ENCODE peak calls at places on chromosomes 12 and 14, in five cellular contexts. N, H, S, J and K are unnamed samples.

GRCh38 chr12:74941678-74942077 is 268.0 kb downstream of the KCNC2 start:
- DNase-seq in J (no peak), H (no peak), S (no peak), N (no peak), K (no peak)

GRCh38 chr14:24353551-24354529 is 14.0 kb upstream of the RIPK3 start:
- DNase-seq in S (no peak), H (no peak), N (peak), J (no peak), K (no peak)

GRCh38 chr12:120489018-120489417 is 6.9 kb upstream of the DYNLL1 start:
- DNase-seq in H (peak), S (no peak), N (no peak), J (no peak), K (no peak)

GRCh38 chr12:29024117-29024516 is 125.0 kb upstream of the FAR2 start:
- DNase-seq in N (no peak), J (no peak), H (no peak), S (no peak), K (no peak)

GRCh38 chr12:89669197-89669596 is 39.4 kb downstream of the ATP2B1 start:
- DNase-seq in N (no peak), J (no peak), H (no peak), S (no peak), K (no peak)

GRCh38 chr12:26813812-26814211 is 19.2 kb downstream of the ITPR2 start:
- DNase-seq in H (no peak), N (no peak), S (no peak), J (no peak), K (no peak)

GRCh38 chr12:60494249-60494648 is 898.4 kb downstream of the SLC16A7 start:
- DNase-seq in S (no peak), H (no peak), J (no peak), N (peak), K (no peak)

GRCh38 chr12:41055875-41056577 is 132.1 kb upstream of the PDZRN4 start:
- DNase-seq in H (no peak), S (no peak), N (no peak), J (no peak), K (no peak)

GRCh38 chr14:24260026-24260779 is 2.8 kb downstream of the TGM1 start:
- DNase-seq in H (no peak), S (no peak), N (no peak), J (no peak), K (no peak)

GRCh38 chr14:29925106-29925722 is 2.4 kb downstream of the PRKD1 start:
- DNase-seq in S (no peak), N (no peak), J (no peak), H (no peak), K (no peak)

GRCh38 chr14:90578283-90578985 is 181.6 kb downstream of the CALM1 start:
- DNase-seq in S (no peak), N (no peak), H (peak), J (no peak), K (no peak)

GRCh38 chr12:75438052-75438754 is 42.4 kb upstream of the GLIPR1 start:
- DNase-seq in H (no peak), S (no peak), N (no peak), J (no peak), K (no peak)

GRCh38 chr12:51371295-51371953 is 19.8 kb downstream of the GALNT6 start:
- DNase-seq in N (peak), J (peak), S (peak), H (no peak), K (no peak)

GRCh38 chr12:68665016-68665569 is 21.7 kb upstream of the NUP107 start:
- DNase-seq in S (no peak), J (no peak), H (no peak), N (no peak), K (no peak)

GRCh38 chr12:71157601-71158233 is at the start of gene TSPAN8:
- DNase-seq in S (no peak), J (no peak), H (no peak), N (peak), K (no peak)

GRCh38 chr14:106442857-106443256 is 916.5 kb downstream of the TMEM121 start:
- DNase-seq in H (no peak), S (no peak), J (no peak), N (no peak), K (no peak)

GRCh38 chr12:92502417-92503028 is 200.3 kb upstream of the PLEKHG7 start:
- DNase-seq in N (peak), S (no peak), J (no peak), H (no peak), K (peak)

GRCh38 chr12:92503029-92503931 is 199.5 kb upstream of the PLEKHG7 start:
- DNase-seq in J (no peak), N (peak), H (no peak), S (no peak), K (peak)

GRCh38 chr12:92506460-92506859 is 196.3 kb upstream of the PLEKHG7 start:
- DNase-seq in N (no peak), J (no peak), S (no peak), H (no peak), K (no peak)

GRCh38 chr12:92505373-92506340 is 197.1 kb upstream of the PLEKHG7 start:
- DNase-seq in S (no peak), J (no peak), H (no peak), N (no peak), K (peak)

DNA sequence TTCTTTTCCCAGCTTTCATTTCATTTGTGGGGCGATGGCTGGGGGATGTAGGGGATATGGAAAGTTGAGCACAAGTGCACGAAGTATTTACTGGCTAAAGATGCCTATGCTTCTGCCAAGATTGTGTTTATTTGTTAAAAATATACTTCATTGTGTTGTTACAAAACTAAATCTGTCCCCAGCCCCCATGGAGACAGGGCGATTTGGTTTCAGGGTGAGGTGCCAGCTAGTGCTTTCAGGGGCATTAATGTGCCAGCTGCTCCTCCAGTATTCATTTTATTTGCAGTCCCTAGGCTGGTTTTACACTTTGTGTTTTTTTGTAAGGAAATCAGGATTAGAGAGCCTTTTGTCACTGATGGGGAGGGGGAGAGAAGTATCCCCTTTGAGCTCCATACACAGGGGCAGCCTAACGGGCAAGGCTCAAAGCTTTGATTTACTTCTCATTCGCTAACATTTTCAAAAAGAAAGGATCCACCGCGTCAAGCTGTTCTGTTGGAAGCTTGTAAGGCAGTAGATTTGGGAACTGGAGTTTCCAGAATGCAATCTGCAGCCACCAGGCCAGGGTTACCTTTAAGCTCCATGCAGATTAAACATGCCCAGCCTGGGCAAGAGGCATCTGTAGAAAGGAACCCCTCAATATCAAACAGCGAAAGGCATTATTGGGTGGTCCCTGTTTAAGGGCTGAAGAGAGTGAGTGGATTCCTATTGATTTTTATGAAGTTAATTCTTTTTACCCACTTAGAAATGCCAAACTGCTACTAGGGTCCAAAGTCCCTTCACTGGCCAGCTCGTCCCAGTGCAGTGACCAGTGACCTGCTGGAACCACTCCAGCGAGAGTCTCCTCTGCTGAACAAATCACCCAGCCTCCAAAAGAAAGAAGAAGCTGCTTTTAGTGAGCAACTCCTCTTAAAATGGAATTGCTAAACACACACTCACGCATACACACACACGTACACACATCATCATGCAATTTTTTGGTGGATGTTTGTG is 198.5 kb upstream of the PLEKHG7 start:
- DNase-seq in J (no peak), S (no peak), H (no peak), N (peak), K (no peak)
- TF ChIP-seq SIN3A in J (no peak), S (no peak), H (no peak), N (no peak), K (no peak)

DNA sequence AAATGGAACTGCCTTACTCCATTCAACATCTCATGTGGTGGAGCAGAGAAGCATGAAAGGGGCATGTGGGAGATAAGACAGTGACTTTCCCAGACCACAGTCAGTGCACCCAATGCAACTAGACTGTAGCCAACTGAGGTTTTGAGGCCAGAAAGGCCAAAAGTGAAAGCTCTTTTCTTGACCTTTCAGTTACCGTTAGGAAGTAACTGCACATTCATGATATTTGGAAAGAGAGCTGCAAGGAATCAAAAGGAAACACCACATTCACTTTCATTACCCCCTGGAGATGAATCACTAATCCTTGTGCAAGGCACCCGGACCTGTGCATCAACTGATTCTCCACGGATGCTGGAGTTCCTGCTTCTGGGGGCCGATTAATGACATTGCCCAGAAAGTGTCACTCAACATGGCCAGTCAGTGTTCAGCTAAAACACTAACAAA is 72.9 kb upstream of the ELK3 start:
- DNase-seq in J (no peak), H (no peak), S (no peak), N (no peak), K (peak)
- TF ChIP-seq SIN3A in J (no peak), H (no peak), S (no peak), N (no peak), K (no peak)

GRCh38 chr12:113021500-113021899 is 35.0 kb upstream of the DTX1 start:
- DNase-seq in S (no peak), H (no peak), J (no peak), N (no peak), K (no peak)
- TF ChIP-seq SIN3A in S (no peak), H (no peak), J (no peak), N (no peak), K (no peak)

GRCh38 chr12:56150563-56150962 is 1.8 kb upstream of the MYL6B start:
- DNase-seq in N (no peak), S (no peak), J (no peak), H (no peak), K (no peak)

GRCh38 chr12:56152132-56152755 is at the start of gene MYL6B:
- DNase-seq in N (peak), S (peak), H (peak), J (peak), K (peak)

GRCh38 chr12:56152756-56153137 is 360 bp downstream of the MYL6B start:
- DNase-seq in J (no peak), N (no peak), S (no peak), H (no peak), K (no peak)

GRCh38 chr12:56153291-56154065 is 1.1 kb downstream of the MYL6B start:
- DNase-seq in N (no peak), H (no peak), J (no peak), S (no peak), K (no peak)

DNA sequence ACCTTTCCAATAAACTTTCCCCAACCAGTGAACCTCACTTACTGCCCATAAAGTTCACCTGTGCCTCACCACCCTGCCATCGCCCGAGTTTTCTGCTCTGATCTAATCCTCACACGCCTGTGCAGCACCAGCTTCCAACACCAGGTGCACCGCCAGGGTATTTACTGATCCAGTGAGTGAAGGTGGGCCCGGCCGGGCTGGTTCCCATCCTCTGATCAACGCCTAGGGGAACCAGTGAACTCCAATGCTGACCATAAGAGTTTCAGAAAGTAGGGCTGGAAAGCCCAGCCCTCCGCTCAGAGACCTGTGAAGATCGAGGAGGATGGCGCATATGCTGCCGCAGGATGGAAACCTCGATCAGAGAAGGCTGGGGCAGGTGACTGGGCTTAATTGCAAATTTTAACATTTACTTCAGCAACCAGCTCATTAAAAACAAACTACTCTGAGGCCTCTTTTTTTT is 685 bp upstream of the MYL6B start:
- DNase-seq in S (peak), H (peak), J (no peak), N (peak), K (no peak)
- TF ChIP-seq SIN3A in S (no peak), H (no peak), J (no peak), N (no peak), K (no peak)

GRCh38 chr14:75499084-75499875 is 23.0 kb upstream of the BATF start:
- DNase-seq in H (no peak), J (no peak), N (no peak), S (no peak), K (peak)
- TF ChIP-seq SIN3A in H (no peak), J (no peak), N (no peak), S (no peak), K (no peak)

DNA sequence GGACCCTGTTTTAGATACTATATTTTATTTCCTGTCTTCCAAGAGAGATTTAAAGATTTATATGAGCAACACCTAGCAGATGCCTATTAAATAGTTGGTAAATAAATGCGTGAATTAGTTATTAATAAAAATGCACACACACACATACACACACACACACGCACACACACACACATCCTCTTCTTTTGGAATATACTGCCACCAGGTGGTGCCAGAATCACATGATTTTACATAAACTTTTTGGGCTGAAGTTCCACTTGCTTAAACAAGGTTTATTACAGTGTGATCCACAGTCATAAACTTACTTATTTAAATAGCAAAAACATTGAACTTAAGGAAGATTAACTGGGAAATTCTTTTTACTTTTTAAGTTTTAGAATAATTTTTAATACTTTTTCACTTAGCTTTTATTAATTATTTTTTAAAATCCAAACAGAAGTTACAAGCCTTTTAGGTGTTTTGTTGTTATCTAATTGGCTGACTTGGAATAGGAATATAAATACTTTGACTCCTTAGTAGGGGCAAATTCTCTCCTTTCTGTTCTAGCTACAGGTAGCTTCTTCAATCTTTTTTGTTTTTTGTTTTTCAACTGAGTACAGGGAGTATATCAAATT is 17.5 kb downstream of the RAD51B start:
- DNase-seq in J (no peak), H (peak), S (peak), N (peak), K (peak)
- TF ChIP-seq SIN3A in J (no peak), H (no peak), S (no peak), N (no peak), K (no peak)

DNA sequence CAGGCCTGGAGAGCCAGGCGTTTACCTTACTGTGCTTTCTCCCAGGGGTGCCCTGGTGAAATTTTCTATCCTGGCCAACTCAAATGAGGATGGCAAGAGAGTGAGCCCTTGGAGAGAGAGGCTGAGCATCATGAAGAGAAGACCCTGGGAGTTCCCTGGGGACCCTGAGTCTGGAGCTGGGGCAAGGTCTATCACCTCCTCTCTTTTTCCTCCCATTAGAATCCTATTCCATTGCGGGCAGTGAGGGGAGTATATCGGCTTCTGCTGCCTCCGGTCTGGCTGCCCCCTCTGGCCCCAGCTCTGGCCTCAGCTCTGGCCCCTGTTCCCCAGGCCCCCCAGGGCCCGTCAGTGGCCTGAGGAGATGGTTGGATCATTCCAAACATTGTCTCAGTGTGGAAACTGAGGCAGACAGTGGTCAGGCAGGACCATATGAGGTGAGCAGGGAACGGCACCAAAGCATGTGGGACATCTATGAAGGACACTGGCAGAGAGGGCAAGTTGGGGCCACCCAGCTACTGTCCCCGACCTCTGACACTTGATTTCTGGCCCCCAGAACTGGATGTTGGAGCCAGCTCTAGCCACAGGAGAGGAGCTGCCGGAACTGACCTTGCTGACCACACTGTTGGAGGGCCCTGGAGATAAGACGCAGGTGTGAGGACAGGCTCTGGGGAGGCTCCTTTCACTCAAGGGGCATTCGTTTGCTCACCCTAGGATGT is 1.6 kb downstream of the ARHGEF25 start:
- DNase-seq in H (no peak), J (no peak), S (no peak), N (no peak), K (no peak)
- TF ChIP-seq SIN3A in H (no peak), J (no peak), S (no peak), N (no peak), K (no peak)

GRCh38 chr12:21476949-21477348 is 24.5 kb downstream of the RECQL start:
- DNase-seq in S (no peak), N (no peak), H (no peak), J (no peak), K (no peak)
- TF ChIP-seq SIN3A in S (no peak), N (no peak), H (no peak), J (no peak), K (no peak)

GRCh38 chr12:102481705-102482104 is 1.3 kb upstream of the IGF1 start:
- DNase-seq in N (no peak), H (no peak), S (no peak), J (no peak), K (no peak)

GRCh38 chr12:102478416-102479098 is 1.8 kb downstream of the IGF1 start:
- DNase-seq in N (no peak), H (no peak), J (no peak), S (no peak), K (peak)

GRCh38 chr12:102479984-102480383 is 379 bp downstream of the IGF1 start:
- DNase-seq in N (no peak), H (no peak), S (no peak), J (no peak), K (no peak)

GRCh38 chr12:102479099-102479887 is 1.1 kb downstream of the IGF1 start:
- DNase-seq in N (no peak), J (no peak), H (no peak), S (no peak), K (peak)

GRCh38 chr12:102480401-102480800 is at the start of gene IGF1:
- DNase-seq in H (no peak), J (no peak), S (no peak), N (no peak), K (no peak)
- TF ChIP-seq SIN3A in H (no peak), J (no peak), S (no peak), N (no peak), K (no peak)